ENCODE peak calls at places on chromosome 11, in ten cellular contexts. A is stimulated activated CD4-positive, alpha-beta T cell treated with anti-CD3 and anti-CD28 coated beads, Interleukin-1b, Interleukin-23, amount 100 ng/mL, for 1 hour; Y is Right ventricle myocardium superior; W is IMR-90; U is body of pancreas; T is mesendoderm; H is HepG2; X is activated CD4-positive, alpha-beta T cell treated with anti-CD3 and anti-CD28 coated beads for 48 hours; F is bronchial epithelial cell; R is smooth muscle cell of the brain vasculature. B is an unnamed sample.

GRCh38 chr11:86955111-86955673 is at the start of gene FZD4:
- DNase-seq in A (no peak), Y (peak; percentile 95), W (peak; percentile 78), U (peak; percentile 91), T (peak; percentile 96), H (peak; percentile 76), X (peak; percentile 61), F (peak; percentile 49), R (no peak), B (peak; percentile 99)

GRCh38 chr11:96761451-96761850 is 371.6 kb downstream of the JRKL start:
- DNase-seq in A (no peak), Y (no peak), W (no peak), U (no peak), T (no peak), H (no peak), X (no peak), F (peak; percentile 65), R (no peak), B (no peak)

GRCh38 chr11:62614275-62614674 is 1.2 kb downstream of the ROM1 start:
- DNase-seq in A (no peak), Y (no peak), W (no peak), U (peak; percentile 22), T (peak; percentile 82), H (peak; percentile 35), X (peak; percentile 75), F (peak; percentile 73), R (no peak), B (no peak)

GRCh38 chr11:62493801-62494200 is 52.8 kb downstream of the AHNAK start:
- DNase-seq in A (no peak), Y (no peak), W (no peak), U (no peak), T (no peak), H (no peak), X (no peak), F (no peak), R (no peak), B (no peak)

GRCh38 chr11:47308050-47308823 is 38.3 kb downstream of the MADD start:
- DNase-seq in A (no peak), Y (no peak), W (no peak), U (no peak), T (no peak), H (no peak), X (no peak), F (no peak), R (no peak), B (no peak)

GRCh38 chr11:134342572-134343340 is 11.0 kb downstream of the GLB1L2 start:
- DNase-seq in A (no peak), Y (no peak), W (no peak), U (no peak), T (no peak), H (no peak), X (no peak), F (no peak), R (no peak), B (no peak)

GRCh38 chr11:9568854-9569587 is 4.4 kb upstream of the WEE1 start:
- DNase-seq in A (no peak), Y (peak; percentile 69), W (peak; percentile 89), U (peak; percentile 89), T (peak; percentile 97), H (peak; percentile 97), X (no peak), F (peak; percentile 100), R (peak; percentile 65), B (peak; percentile 61)

GRCh38 chr11:118536726-118537125 is 5.7 kb downstream of the TMEM25 start:
- DNase-seq in A (no peak), Y (no peak), W (peak; percentile 50), U (no peak), T (no peak), H (peak; percentile 32), X (no peak), F (peak; percentile 53), R (no peak), B (no peak)

GRCh38 chr11:109929308-109929707 is 163.9 kb upstream of the ZC3H12C start:
- DNase-seq in A (no peak), Y (no peak), W (no peak), U (no peak), T (no peak), H (no peak), X (no peak), F (no peak), R (no peak), B (no peak)

GRCh38 chr11:117193130-117194020 is 5.8 kb upstream of the TAGLN start:
- DNase-seq in A (no peak), Y (no peak), W (no peak), U (no peak), T (no peak), H (no peak), X (no peak), F (no peak), R (no peak), B (no peak)

GRCh38 chr11:9330387-9331384 is 16.3 kb upstream of the TMEM41B start:
- DNase-seq in A (no peak), Y (no peak), W (peak; percentile 57), U (no peak), T (no peak), H (no peak), X (no peak), F (peak; percentile 65), R (no peak), B (peak; percentile 69)

GRCh38 chr11:102577182-102577581 is 46.6 kb upstream of the MMP7 start:
- DNase-seq in A (no peak), Y (no peak), W (peak; percentile 46), U (no peak), T (no peak), H (no peak), X (no peak), F (peak; percentile 33), R (no peak), B (peak; percentile 40)

GRCh38 chr11:106278391-106278790 is 200.9 kb downstream of the AASDHPPT start:
- DNase-seq in A (no peak), Y (no peak), W (no peak), U (no peak), T (no peak), H (no peak), X (no peak), F (no peak), R (no peak), B (peak; percentile 21)

GRCh38 chr11:102840018-102840417 is 3.4 kb downstream of the MMP3 start:
- DNase-seq in A (no peak), Y (no peak), W (no peak), U (no peak), T (no peak), H (no peak), X (no peak), F (no peak), R (no peak), B (no peak)

GRCh38 chr11:131874070-131874469 is 503.7 kb downstream of the NTM start:
- DNase-seq in A (no peak), Y (no peak), W (no peak), U (no peak), T (no peak), H (no peak), X (no peak), F (no peak), R (no peak), B (no peak)

GRCh38 chr11:61018059-61018458 is 46.6 kb downstream of the CD6 start:
- DNase-seq in A (no peak), Y (no peak), W (no peak), U (no peak), T (no peak), H (no peak), X (no peak), F (no peak), R (no peak), B (no peak)

GRCh38 chr11:62953811-62954210 is 31.0 kb downstream of the SLC22A6 start:
- DNase-seq in A (no peak), Y (no peak), W (peak; percentile 53), U (no peak), T (no peak), H (no peak), X (no peak), F (no peak), R (no peak), B (no peak)

GRCh38 chr11:117833401-117833891 is 8.9 kb upstream of the FXYD2 start:
- DNase-seq in A (no peak), Y (peak; percentile 43), W (no peak), U (peak; percentile 98), T (no peak), H (no peak), X (no peak), F (no peak), R (no peak), B (no peak)

B was measured in AG20443.